ENCODE peak calls at places on chromosomes 3 and 15, in five cellular contexts. I, D, W, K and T are unnamed samples.

GRCh38 chr15:89749951-89750559 is 994 bp downstream of the MESP1 start:
- DNase-seq in I (no peak), D (peak; percentile 4), W (no peak), K (no peak), T (no peak)

GRCh38 chr3:49668861-49669260 is 5.3 kb upstream of the APEH start:
- DNase-seq in I (no peak), D (no peak), W (no peak), K (peak; percentile 45), T (no peak)

GRCh38 chr15:50764331-50765201 is 940 bp downstream of the SPPL2A start:
- DNase-seq in I (no peak), D (no peak), W (peak; percentile 29), K (peak; percentile 22), T (no peak)

GRCh38 chr15:25543156-25543555 is 104.3 kb upstream of the UBE3A start:
- DNase-seq in I (no peak), D (no peak), W (peak; percentile 24), K (peak; percentile 2), T (no peak)

GRCh38 chr3:32321095-32321835 is 70.4 kb upstream of the CMTM7 start:
- DNase-seq in I (no peak), D (no peak), W (no peak), K (no peak), T (no peak)

GRCh38 chr3:101950510-101950909 is 101.2 kb downstream of the NFKBIZ start:
- DNase-seq in I (no peak), D (no peak), W (peak; percentile 68), K (peak; percentile 97), T (no peak)

GRCh38 chr15:68599560-68600071 is 20.8 kb downstream of the CORO2B start:
- DNase-seq in I (no peak), D (no peak), W (peak; percentile 63), K (no peak), T (no peak)

GRCh38 chr3:178966299-178967183 is 105.1 kb downstream of the ZMAT3 start:
- DNase-seq in I (no peak), D (no peak), W (peak; percentile 58), K (peak; percentile 59), T (no peak)

GRCh38 chr3:41265823-41266273 is 66.5 kb downstream of the CTNNB1 start:
- DNase-seq in I (no peak), D (no peak), W (peak; percentile 74), K (peak; percentile 53), T (no peak)

GRCh38 chr3:179503152-179503551 is 51.9 kb upstream of the GNB4 start:
- DNase-seq in I (no peak), D (no peak), W (no peak), K (no peak), T (no peak)

GRCh38 chr15:76398301-76398700 is 61.7 kb downstream of the ISL2 start:
- DNase-seq in I (no peak), D (no peak), W (no peak), K (no peak), T (no peak)

GRCh38 chr3:107574650-107575049 is 51.9 kb downstream of the BBX start:
- DNase-seq in I (no peak), D (no peak), W (peak; percentile 72), K (peak; percentile 28), T (no peak)

GRCh38 chr3:11953350-11953749 is 50.8 kb upstream of the SYN2 start:
- DNase-seq in I (no peak), D (no peak), W (no peak), K (no peak), T (no peak)

GRCh38 chr15:64092864-64093626 is 593 bp downstream of the CIAO2A start:
- DNase-seq in I (peak; percentile 15), D (peak; percentile 16), W (peak; percentile 53), K (no peak), T (peak; percentile 39)

GRCh38 chr3:89571298-89571697 is 463.9 kb downstream of the EPHA3 start:
- DNase-seq in I (no peak), D (no peak), W (no peak), K (no peak), T (no peak)

GRCh38 chr3:112813723-112814171 is 32.9 kb downstream of the CD200R1L start:
- DNase-seq in I (no peak), D (no peak), W (peak; percentile 49), K (peak; percentile 13), T (no peak)

GRCh38 chr15:85031086-85031943 is 49.7 kb downstream of the PDE8A start:
- DNase-seq in I (no peak), D (no peak), W (no peak), K (no peak), T (no peak)

GRCh38 chr3:69288161-69288895 is 97.6 kb downstream of the FRMD4B start:
- DNase-seq in I (no peak), D (no peak), W (no peak), K (no peak), T (no peak)

GRCh38 chr15:52440414-52440813 is 88.3 kb downstream of the MYO5A start:
- DNase-seq in I (no peak), D (no peak), W (no peak), K (peak; percentile 87), T (no peak)

GRCh38 chr3:155535098-155535497 is 209.8 kb downstream of the PLCH1 start:
- DNase-seq in I (no peak), D (no peak), W (no peak), K (no peak), T (no peak)

GRCh38 chr3:13042127-13042931 is 30.9 kb downstream of the IQSEC1 start:
- DNase-seq in I (no peak), D (no peak), W (no peak), K (no peak), T (no peak)

GRCh38 chr3:178203152-178203551 is 333.1 kb upstream of the KCNMB2 start:
- DNase-seq in I (no peak), D (no peak), W (peak; percentile 21), K (no peak), T (no peak)

GRCh38 chr15:57537072-57537471 is 54.6 kb upstream of the MYZAP start:
- DNase-seq in I (no peak), D (no peak), W (peak; percentile 69), K (peak; percentile 25), T (no peak)

GRCh38 chr3:122513386-122514122 is 1.2 kb downstream of the KPNA1 start:
- DNase-seq in I (no peak), D (no peak), W (peak; percentile 7), K (peak; percentile 74), T (no peak)

GRCh38 chr3:68996356-68996995 is 17.0 kb downstream of the EOGT start:
- DNase-seq in I (no peak), D (no peak), W (peak; percentile 24), K (peak; percentile 76), T (no peak)

GRCh38 chr3:12462159-12462962 is 21.9 kb upstream of the TSEN2 start:
- DNase-seq in I (no peak), D (peak; percentile 23), W (no peak), K (peak; percentile 26), T (peak; percentile 4)